ENCODE peak calls at places on chromosomes 7 and 10, in six cellular contexts. One of them, this sample, is unnamed.

GRCh38 chr7:13017325-13017853 is 330.0 kb downstream of the ARL4A start:
- DNase-seq in CD4-positive, alpha-beta T cell: no peak
- DNase-seq in tibial artery: no peak
- DNase-seq in foreskin fibroblast: peak; percentile 38
- DNase-seq in CD8-positive, alpha-beta T cell: no peak
- DNase-seq in GM10248: no peak
- DNase-seq in this sample: no peak

GRCh38 chr10:86046845-86047460 is 319.6 kb downstream of the GRID1 start:
- DNase-seq in CD4-positive, alpha-beta T cell: no peak
- DNase-seq in tibial artery: peak; percentile 10
- DNase-seq in foreskin fibroblast: no peak
- DNase-seq in CD8-positive, alpha-beta T cell: no peak
- DNase-seq in GM10248: no peak
- DNase-seq in this sample: no peak

GRCh38 chr10:71970331-71970730 is 6.1 kb downstream of the CHST3 start:
- DNase-seq in CD4-positive, alpha-beta T cell: no peak
- DNase-seq in tibial artery: no peak
- DNase-seq in foreskin fibroblast: no peak
- DNase-seq in CD8-positive, alpha-beta T cell: no peak
- DNase-seq in GM10248: no peak
- DNase-seq in this sample: no peak

GRCh38 chr10:73940634-73941221 is 29.8 kb downstream of the PLAU start:
- DNase-seq in CD4-positive, alpha-beta T cell: peak; percentile 84
- DNase-seq in tibial artery: peak; percentile 91
- DNase-seq in foreskin fibroblast: peak; percentile 66
- DNase-seq in CD8-positive, alpha-beta T cell: peak; percentile 77
- DNase-seq in GM10248: peak; percentile 89
- DNase-seq in this sample: peak; percentile 82

GRCh38 chr10:3745582-3745981 is 39.4 kb downstream of the KLF6 start:
- DNase-seq in CD4-positive, alpha-beta T cell: no peak
- DNase-seq in tibial artery: no peak
- DNase-seq in foreskin fibroblast: no peak
- DNase-seq in CD8-positive, alpha-beta T cell: no peak
- DNase-seq in GM10248: no peak
- DNase-seq in this sample: no peak

GRCh38 chr10:71860243-71861029 is 9.4 kb upstream of the PSAP start:
- DNase-seq in CD4-positive, alpha-beta T cell: no peak
- DNase-seq in tibial artery: peak; percentile 99
- DNase-seq in foreskin fibroblast: peak; percentile 100
- DNase-seq in CD8-positive, alpha-beta T cell: no peak
- DNase-seq in GM10248: peak; percentile 58
- DNase-seq in this sample: peak; percentile 50

GRCh38 chr10:71394926-71395562 is 1.7 kb upstream of the CDH23 start:
- DNase-seq in CD4-positive, alpha-beta T cell: no peak
- DNase-seq in tibial artery: no peak
- DNase-seq in foreskin fibroblast: no peak
- DNase-seq in CD8-positive, alpha-beta T cell: no peak
- DNase-seq in GM10248: no peak
- DNase-seq in this sample: no peak

GRCh38 chr10:14371616-14372015 is 40.9 kb upstream of the FRMD4A start:
- DNase-seq in CD4-positive, alpha-beta T cell: no peak
- DNase-seq in tibial artery: no peak
- DNase-seq in foreskin fibroblast: no peak
- DNase-seq in CD8-positive, alpha-beta T cell: no peak
- DNase-seq in GM10248: no peak
- DNase-seq in this sample: no peak

GRCh38 chr7:20241491-20242261 is 24.5 kb upstream of the MACC1 start:
- DNase-seq in CD4-positive, alpha-beta T cell: no peak
- DNase-seq in tibial artery: no peak
- DNase-seq in foreskin fibroblast: no peak
- DNase-seq in CD8-positive, alpha-beta T cell: no peak
- DNase-seq in GM10248: no peak
- DNase-seq in this sample: no peak

GRCh38 chr10:129955591-129956284 is 8.3 kb downstream of the EBF3 start:
- DNase-seq in CD4-positive, alpha-beta T cell: no peak
- DNase-seq in tibial artery: no peak
- DNase-seq in foreskin fibroblast: no peak
- DNase-seq in CD8-positive, alpha-beta T cell: no peak
- DNase-seq in GM10248: no peak
- DNase-seq in this sample: no peak

GRCh38 chr7:6165075-6165474 is 107.3 kb downstream of the CYTH3 start:
- DNase-seq in CD4-positive, alpha-beta T cell: no peak
- DNase-seq in tibial artery: no peak
- DNase-seq in foreskin fibroblast: no peak
- DNase-seq in CD8-positive, alpha-beta T cell: no peak
- DNase-seq in GM10248: no peak
- DNase-seq in this sample: no peak

GRCh38 chr7:149748223-149748874 is 25.0 kb downstream of the ZNF467 start:
- DNase-seq in CD4-positive, alpha-beta T cell: no peak
- DNase-seq in tibial artery: no peak
- DNase-seq in foreskin fibroblast: no peak
- DNase-seq in CD8-positive, alpha-beta T cell: no peak
- DNase-seq in GM10248: no peak
- DNase-seq in this sample: no peak

GRCh38 chr10:46268076-46268881 is 18.5 kb upstream of the ANTXRL start:
- DNase-seq in CD4-positive, alpha-beta T cell: peak; percentile 60
- DNase-seq in tibial artery: no peak
- DNase-seq in foreskin fibroblast: no peak
- DNase-seq in CD8-positive, alpha-beta T cell: peak; percentile 37
- DNase-seq in GM10248: peak; percentile 50
- DNase-seq in this sample: no peak

GRCh38 chr10:46542567-46543323 is 13.7 kb downstream of the GPRIN2 start:
- DNase-seq in CD4-positive, alpha-beta T cell: no peak
- DNase-seq in tibial artery: no peak
- DNase-seq in foreskin fibroblast: no peak
- DNase-seq in CD8-positive, alpha-beta T cell: no peak
- DNase-seq in GM10248: no peak
- DNase-seq in this sample: no peak

GRCh38 chr7:44044315-44045225 is at the start of gene DBNL:
- DNase-seq in CD4-positive, alpha-beta T cell: peak; percentile 87
- DNase-seq in tibial artery: peak; percentile 97
- DNase-seq in foreskin fibroblast: peak; percentile 83
- DNase-seq in CD8-positive, alpha-beta T cell: peak; percentile 86
- DNase-seq in GM10248: peak; percentile 92
- DNase-seq in this sample: peak; percentile 90

GRCh38 chr7:2982831-2983230 is 60.8 kb downstream of the CARD11 start:
- DNase-seq in CD4-positive, alpha-beta T cell: peak; percentile 55
- DNase-seq in tibial artery: no peak
- DNase-seq in foreskin fibroblast: no peak
- DNase-seq in CD8-positive, alpha-beta T cell: peak; percentile 59
- DNase-seq in GM10248: no peak
- DNase-seq in this sample: no peak

GRCh38 chr10:79399242-79399831 is 46.1 kb downstream of the ZCCHC24 start:
- DNase-seq in CD4-positive, alpha-beta T cell: no peak
- DNase-seq in tibial artery: peak; percentile 96
- DNase-seq in foreskin fibroblast: peak; percentile 96
- DNase-seq in CD8-positive, alpha-beta T cell: no peak
- DNase-seq in GM10248: no peak
- DNase-seq in this sample: peak; percentile 44

GRCh38 chr7:31553636-31554035 is 39.7 kb downstream of the ITPRID1 start:
- DNase-seq in CD4-positive, alpha-beta T cell: no peak
- DNase-seq in tibial artery: no peak
- DNase-seq in foreskin fibroblast: no peak
- DNase-seq in CD8-positive, alpha-beta T cell: no peak
- DNase-seq in GM10248: no peak
- DNase-seq in this sample: no peak

GRCh38 chr10:36573246-36573645 is 552.2 kb upstream of the ANKRD30A start:
- DNase-seq in CD4-positive, alpha-beta T cell: no peak
- DNase-seq in tibial artery: no peak
- DNase-seq in foreskin fibroblast: no peak
- DNase-seq in CD8-positive, alpha-beta T cell: no peak
- DNase-seq in GM10248: no peak
- DNase-seq in this sample: no peak

GRCh38 chr10:129796611-129797420 is 167.3 kb downstream of the EBF3 start:
- DNase-seq in CD4-positive, alpha-beta T cell: no peak
- DNase-seq in tibial artery: peak; percentile 11
- DNase-seq in foreskin fibroblast: no peak
- DNase-seq in CD8-positive, alpha-beta T cell: no peak
- DNase-seq in GM10248: no peak
- DNase-seq in this sample: no peak

GRCh38 chr10:15035385-15036301 is 8.1 kb upstream of the OLAH start:
- DNase-seq in CD4-positive, alpha-beta T cell: no peak
- DNase-seq in tibial artery: no peak
- DNase-seq in foreskin fibroblast: peak; percentile 71
- DNase-seq in CD8-positive, alpha-beta T cell: no peak
- DNase-seq in GM10248: no peak
- DNase-seq in this sample: no peak

GRCh38 chr7:75982306-75983064 is 11.9 kb downstream of the TMEM120A start:
- DNase-seq in CD4-positive, alpha-beta T cell: no peak
- DNase-seq in tibial artery: peak; percentile 66
- DNase-seq in foreskin fibroblast: no peak
- DNase-seq in CD8-positive, alpha-beta T cell: no peak
- DNase-seq in GM10248: no peak
- DNase-seq in this sample: no peak

GRCh38 chr7:126569402-126569801 is 683.3 kb downstream of the GRM8 start:
- DNase-seq in CD4-positive, alpha-beta T cell: no peak
- DNase-seq in tibial artery: no peak
- DNase-seq in foreskin fibroblast: no peak
- DNase-seq in CD8-positive, alpha-beta T cell: no peak
- DNase-seq in GM10248: no peak
- DNase-seq in this sample: no peak

GRCh38 chr10:11824825-11825224 is 1.7 kb downstream of the PROSER2 start:
- DNase-seq in CD4-positive, alpha-beta T cell: no peak
- DNase-seq in tibial artery: no peak
- DNase-seq in foreskin fibroblast: no peak
- DNase-seq in CD8-positive, alpha-beta T cell: no peak
- DNase-seq in GM10248: no peak
- DNase-seq in this sample: no peak

GRCh38 chr7:127189074-127189473 is 63.7 kb downstream of the GRM8 start:
- DNase-seq in CD4-positive, alpha-beta T cell: no peak
- DNase-seq in tibial artery: no peak
- DNase-seq in foreskin fibroblast: no peak
- DNase-seq in CD8-positive, alpha-beta T cell: no peak
- DNase-seq in GM10248: no peak
- DNase-seq in this sample: no peak

GRCh38 chr10:79197558-79197957 is 128.8 kb downstream of the ZMIZ1 start:
- DNase-seq in CD4-positive, alpha-beta T cell: no peak
- DNase-seq in tibial artery: no peak
- DNase-seq in foreskin fibroblast: no peak
- DNase-seq in CD8-positive, alpha-beta T cell: no peak
- DNase-seq in GM10248: no peak
- DNase-seq in this sample: no peak

GRCh38 chr10:92972066-92972870 is 88.3 kb upstream of the CYP26C1 start:
- DNase-seq in CD4-positive, alpha-beta T cell: no peak
- DNase-seq in tibial artery: no peak
- DNase-seq in foreskin fibroblast: peak; percentile 76
- DNase-seq in CD8-positive, alpha-beta T cell: no peak
- DNase-seq in GM10248: no peak
- DNase-seq in this sample: no peak

GRCh38 chr7:156836443-156836842 is 56.5 kb downstream of the LMBR1 start:
- DNase-seq in CD4-positive, alpha-beta T cell: no peak
- DNase-seq in tibial artery: no peak
- DNase-seq in foreskin fibroblast: no peak
- DNase-seq in CD8-positive, alpha-beta T cell: no peak
- DNase-seq in GM10248: no peak
- DNase-seq in this sample: no peak

GRCh38 chr7:22663319-22663718 is 63.7 kb upstream of the IL6 start:
- DNase-seq in CD4-positive, alpha-beta T cell: no peak
- DNase-seq in tibial artery: no peak
- DNase-seq in foreskin fibroblast: no peak
- DNase-seq in CD8-positive, alpha-beta T cell: no peak
- DNase-seq in GM10248: no peak
- DNase-seq in this sample: no peak

GRCh38 chr7:16106300-16106699 is 315.0 kb downstream of the CRPPA start:
- DNase-seq in CD4-positive, alpha-beta T cell: no peak
- DNase-seq in tibial artery: no peak
- DNase-seq in foreskin fibroblast: no peak
- DNase-seq in CD8-positive, alpha-beta T cell: no peak
- DNase-seq in GM10248: no peak
- DNase-seq in this sample: no peak

DNA sequence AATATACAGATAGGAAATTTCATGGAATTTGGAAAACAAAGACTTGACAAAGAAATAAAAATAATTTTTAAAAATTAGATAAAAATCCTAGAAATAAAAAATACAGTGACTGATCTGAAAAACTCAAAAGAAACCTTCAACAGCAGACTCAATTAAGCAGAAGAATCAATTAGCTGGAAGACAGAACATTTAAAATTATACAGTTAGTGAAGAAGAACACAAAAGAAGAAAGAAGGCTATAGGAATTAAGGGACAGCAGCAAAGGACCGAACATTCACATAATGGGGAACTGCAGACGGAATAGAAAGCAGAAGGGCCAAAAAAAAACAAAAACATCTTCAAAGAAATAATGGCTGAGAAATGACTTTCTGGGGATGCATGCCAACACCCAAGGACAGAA is 314.5 kb downstream of the CRPPA start:
- DNase-seq in CD4-positive, alpha-beta T cell: no peak
- DNase-seq in tibial artery: no peak
- DNase-seq in foreskin fibroblast: no peak
- DNase-seq in CD8-positive, alpha-beta T cell: no peak
- DNase-seq in GM10248: no peak
- DNase-seq in this sample: no peak
- TF ChIP-seq CTCF in CD4-positive, alpha-beta T cell: no peak
- TF ChIP-seq CTCF in tibial artery: no peak
- TF ChIP-seq CTCF in foreskin fibroblast: no peak
- TF ChIP-seq CTCF in CD8-positive, alpha-beta T cell: no peak
- TF ChIP-seq CTCF in GM10248: no peak
- TF ChIP-seq CTCF in this sample: no peak

GRCh38 chr10:95600158-95600557 is 39.0 kb upstream of the SORBS1 start:
- DNase-seq in CD4-positive, alpha-beta T cell: no peak
- DNase-seq in tibial artery: peak; percentile 25
- DNase-seq in foreskin fibroblast: no peak
- DNase-seq in CD8-positive, alpha-beta T cell: no peak
- DNase-seq in GM10248: no peak
- DNase-seq in this sample: no peak
- TF ChIP-seq CTCF in CD4-positive, alpha-beta T cell: no peak
- TF ChIP-seq CTCF in tibial artery: no peak
- TF ChIP-seq CTCF in foreskin fibroblast: no peak
- TF ChIP-seq CTCF in CD8-positive, alpha-beta T cell: no peak
- TF ChIP-seq CTCF in GM10248: no peak
- TF ChIP-seq CTCF in this sample: no peak

DNA sequence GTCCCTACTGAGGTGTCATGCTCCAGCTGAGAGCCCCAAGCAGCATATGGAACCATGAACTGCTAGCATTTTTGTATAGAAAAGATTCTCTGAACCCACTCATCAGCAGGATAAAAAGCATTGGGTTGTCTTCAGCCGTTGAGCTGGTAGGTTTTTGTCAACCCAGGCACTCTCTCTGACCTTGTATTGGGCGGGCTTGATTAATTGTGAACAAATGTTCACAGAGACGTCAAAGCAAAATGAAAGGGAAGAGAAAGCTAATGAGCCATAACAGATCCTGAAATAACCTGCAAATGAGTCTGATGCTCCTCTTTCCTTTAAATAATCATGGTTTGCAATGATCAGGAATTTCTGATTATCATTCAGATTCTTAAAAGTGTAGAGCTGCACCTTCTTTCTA is 924.6 kb upstream of the CELF2 start:
- DNase-seq in CD4-positive, alpha-beta T cell: no peak
- DNase-seq in tibial artery: no peak
- DNase-seq in foreskin fibroblast: no peak
- DNase-seq in CD8-positive, alpha-beta T cell: no peak
- DNase-seq in GM10248: no peak
- DNase-seq in this sample: no peak
- TF ChIP-seq CTCF in CD4-positive, alpha-beta T cell: no peak
- TF ChIP-seq CTCF in tibial artery: no peak
- TF ChIP-seq CTCF in foreskin fibroblast: no peak
- TF ChIP-seq CTCF in CD8-positive, alpha-beta T cell: no peak
- TF ChIP-seq CTCF in GM10248: no peak
- TF ChIP-seq CTCF in this sample: no peak

GRCh38 chr10:118827466-118828155 is 72.8 kb upstream of the CACUL1 start:
- DNase-seq in CD4-positive, alpha-beta T cell: no peak
- DNase-seq in tibial artery: no peak
- DNase-seq in foreskin fibroblast: no peak
- DNase-seq in CD8-positive, alpha-beta T cell: no peak
- DNase-seq in GM10248: no peak
- DNase-seq in this sample: no peak
- TF ChIP-seq CTCF in CD4-positive, alpha-beta T cell: peak; percentile 8
- TF ChIP-seq CTCF in tibial artery: no peak
- TF ChIP-seq CTCF in foreskin fibroblast: no peak
- TF ChIP-seq CTCF in CD8-positive, alpha-beta T cell: no peak
- TF ChIP-seq CTCF in GM10248: peak; percentile 7
- TF ChIP-seq CTCF in this sample: peak; percentile 45

This sample was measured in neural crest cell.